ENCODE peak calls at places on chromosome 14, in seven cellular contexts. One of them, this sample, is unnamed.

GRCh38 chr14:46368275-46368674 is 283.3 kb downstream of the RPL10L start:
- DNase-seq in cardiac fibroblast: no peak
- DNase-seq in anterior cingulate cortex: no peak
- DNase-seq in colonic mucosa: no peak
- DNase-seq in psoas muscle: no peak
- DNase-seq in DMS79 treated with DMSO at 0.1 percent for 48 hours: no peak
- DNase-seq in NCI-H2081: no peak
- DNase-seq in this sample: no peak

GRCh38 chr14:103207038-103207403 is 83.8 kb downstream of the TNFAIP2 start:
- DNase-seq in cardiac fibroblast: peak; percentile 52
- DNase-seq in anterior cingulate cortex: no peak
- DNase-seq in colonic mucosa: peak; percentile 71
- DNase-seq in psoas muscle: peak; percentile 93
- DNase-seq in DMS79 treated with DMSO at 0.1 percent for 48 hours: peak; percentile 11
- DNase-seq in NCI-H2081: no peak
- DNase-seq in this sample: peak; percentile 91

GRCh38 chr14:28142400-28143015 is 624.1 kb upstream of the FOXG1 start:
- DNase-seq in cardiac fibroblast: peak; percentile 0
- DNase-seq in anterior cingulate cortex: no peak
- DNase-seq in colonic mucosa: no peak
- DNase-seq in psoas muscle: no peak
- DNase-seq in DMS79 treated with DMSO at 0.1 percent for 48 hours: peak; percentile 83
- DNase-seq in NCI-H2081: peak; percentile 54
- DNase-seq in this sample: no peak

GRCh38 chr14:80618751-80619329 is 322.7 kb downstream of the CEP128 start:
- DNase-seq in cardiac fibroblast: no peak
- DNase-seq in anterior cingulate cortex: no peak
- DNase-seq in colonic mucosa: no peak
- DNase-seq in psoas muscle: no peak
- DNase-seq in DMS79 treated with DMSO at 0.1 percent for 48 hours: no peak
- DNase-seq in NCI-H2081: no peak
- DNase-seq in this sample: no peak

GRCh38 chr14:64762044-64763034 is 58.1 kb downstream of the PLEKHG3 start:
- DNase-seq in cardiac fibroblast: peak; percentile 98
- DNase-seq in anterior cingulate cortex: peak; percentile 39
- DNase-seq in colonic mucosa: peak; percentile 89
- DNase-seq in psoas muscle: peak; percentile 80
- DNase-seq in DMS79 treated with DMSO at 0.1 percent for 48 hours: peak; percentile 98
- DNase-seq in NCI-H2081: peak; percentile 79
- DNase-seq in this sample: peak; percentile 82

GRCh38 chr14:99174081-99174851 is 97.7 kb downstream of the BCL11B start:
- DNase-seq in cardiac fibroblast: no peak
- DNase-seq in anterior cingulate cortex: no peak
- DNase-seq in colonic mucosa: no peak
- DNase-seq in psoas muscle: no peak
- DNase-seq in DMS79 treated with DMSO at 0.1 percent for 48 hours: no peak
- DNase-seq in NCI-H2081: no peak
- DNase-seq in this sample: no peak

GRCh38 chr14:64112859-64113258 is 181.3 kb downstream of the ESR2 start:
- DNase-seq in cardiac fibroblast: no peak
- DNase-seq in anterior cingulate cortex: no peak
- DNase-seq in colonic mucosa: peak; percentile 75
- DNase-seq in psoas muscle: peak; percentile 28
- DNase-seq in DMS79 treated with DMSO at 0.1 percent for 48 hours: no peak
- DNase-seq in NCI-H2081: no peak
- DNase-seq in this sample: no peak

GRCh38 chr14:71586131-71586893 is 345.9 kb upstream of the RGS6 start:
- DNase-seq in cardiac fibroblast: peak; percentile 67
- DNase-seq in anterior cingulate cortex: peak; percentile 34
- DNase-seq in colonic mucosa: no peak
- DNase-seq in psoas muscle: peak; percentile 22
- DNase-seq in DMS79 treated with DMSO at 0.1 percent for 48 hours: peak; percentile 63
- DNase-seq in NCI-H2081: peak; percentile 2
- DNase-seq in this sample: no peak

GRCh38 chr14:105060751-105061427 is 4.3 kb downstream of the GPR132 start:
- DNase-seq in cardiac fibroblast: no peak
- DNase-seq in anterior cingulate cortex: no peak
- DNase-seq in colonic mucosa: no peak
- DNase-seq in psoas muscle: peak; percentile 47
- DNase-seq in DMS79 treated with DMSO at 0.1 percent for 48 hours: no peak
- DNase-seq in NCI-H2081: no peak
- DNase-seq in this sample: peak; percentile 55

GRCh38 chr14:92678766-92679165 is 69.7 kb downstream of the LGMN start:
- DNase-seq in cardiac fibroblast: no peak
- DNase-seq in anterior cingulate cortex: no peak
- DNase-seq in colonic mucosa: no peak
- DNase-seq in psoas muscle: no peak
- DNase-seq in DMS79 treated with DMSO at 0.1 percent for 48 hours: no peak
- DNase-seq in NCI-H2081: no peak
- DNase-seq in this sample: no peak

GRCh38 chr14:86129426-86129825 is 599.5 kb downstream of the FLRT2 start:
- DNase-seq in cardiac fibroblast: no peak
- DNase-seq in anterior cingulate cortex: no peak
- DNase-seq in colonic mucosa: no peak
- DNase-seq in psoas muscle: no peak
- DNase-seq in DMS79 treated with DMSO at 0.1 percent for 48 hours: no peak
- DNase-seq in NCI-H2081: no peak
- DNase-seq in this sample: no peak

GRCh38 chr14:101075801-101076413 is 172.4 kb upstream of the RTL1 start:
- DNase-seq in cardiac fibroblast: no peak
- DNase-seq in anterior cingulate cortex: no peak
- DNase-seq in colonic mucosa: peak; percentile 5
- DNase-seq in psoas muscle: no peak
- DNase-seq in DMS79 treated with DMSO at 0.1 percent for 48 hours: no peak
- DNase-seq in NCI-H2081: no peak
- DNase-seq in this sample: no peak

GRCh38 chr14:100658514-100658886 is 68.2 kb upstream of the DLK1 start:
- DNase-seq in cardiac fibroblast: no peak
- DNase-seq in anterior cingulate cortex: no peak
- DNase-seq in colonic mucosa: peak; percentile 59
- DNase-seq in psoas muscle: no peak
- DNase-seq in DMS79 treated with DMSO at 0.1 percent for 48 hours: peak; percentile 29
- DNase-seq in NCI-H2081: no peak
- DNase-seq in this sample: no peak

GRCh38 chr14:55373784-55374725 is 37.6 kb downstream of the ATG14 start:
- DNase-seq in cardiac fibroblast: peak; percentile 9
- DNase-seq in anterior cingulate cortex: no peak
- DNase-seq in colonic mucosa: no peak
- DNase-seq in psoas muscle: no peak
- DNase-seq in DMS79 treated with DMSO at 0.1 percent for 48 hours: no peak
- DNase-seq in NCI-H2081: no peak
- DNase-seq in this sample: no peak

GRCh38 chr14:104320611-104321086 is 182.3 kb downstream of the KIF26A start:
- DNase-seq in cardiac fibroblast: no peak
- DNase-seq in anterior cingulate cortex: no peak
- DNase-seq in colonic mucosa: no peak
- DNase-seq in psoas muscle: no peak
- DNase-seq in DMS79 treated with DMSO at 0.1 percent for 48 hours: no peak
- DNase-seq in NCI-H2081: no peak
- DNase-seq in this sample: no peak

GRCh38 chr14:65506801-65507200 is 94.3 kb downstream of the FUT8 start:
- DNase-seq in cardiac fibroblast: no peak
- DNase-seq in anterior cingulate cortex: no peak
- DNase-seq in colonic mucosa: no peak
- DNase-seq in psoas muscle: no peak
- DNase-seq in DMS79 treated with DMSO at 0.1 percent for 48 hours: peak; percentile 81
- DNase-seq in NCI-H2081: peak; percentile 30
- DNase-seq in this sample: no peak

GRCh38 chr14:57889245-57889644 is 23.4 kb upstream of the SLC35F4 start:
- DNase-seq in cardiac fibroblast: peak; percentile 62
- DNase-seq in anterior cingulate cortex: no peak
- DNase-seq in colonic mucosa: no peak
- DNase-seq in psoas muscle: no peak
- DNase-seq in DMS79 treated with DMSO at 0.1 percent for 48 hours: peak; percentile 91
- DNase-seq in NCI-H2081: peak; percentile 17
- DNase-seq in this sample: peak; percentile 64

GRCh38 chr14:24426912-24427536 is 2.4 kb downstream of the CBLN3 start:
- DNase-seq in cardiac fibroblast: no peak
- DNase-seq in anterior cingulate cortex: no peak
- DNase-seq in colonic mucosa: peak; percentile 79
- DNase-seq in psoas muscle: no peak
- DNase-seq in DMS79 treated with DMSO at 0.1 percent for 48 hours: no peak
- DNase-seq in NCI-H2081: no peak
- DNase-seq in this sample: no peak

GRCh38 chr14:74438351-74438915 is 12.4 kb upstream of the SYNDIG1L start:
- DNase-seq in cardiac fibroblast: peak; percentile 9
- DNase-seq in anterior cingulate cortex: no peak
- DNase-seq in colonic mucosa: no peak
- DNase-seq in psoas muscle: no peak
- DNase-seq in DMS79 treated with DMSO at 0.1 percent for 48 hours: no peak
- DNase-seq in NCI-H2081: no peak
- DNase-seq in this sample: no peak

GRCh38 chr14:23299558-23299957 is 3.1 kb downstream of the PPP1R3E start:
- DNase-seq in cardiac fibroblast: peak; percentile 81
- DNase-seq in anterior cingulate cortex: no peak
- DNase-seq in colonic mucosa: no peak
- DNase-seq in psoas muscle: no peak
- DNase-seq in DMS79 treated with DMSO at 0.1 percent for 48 hours: peak; percentile 40
- DNase-seq in NCI-H2081: peak; percentile 20
- DNase-seq in this sample: no peak

GRCh38 chr14:79862045-79862444 is 349.3 kb downstream of the DIO2 start:
- DNase-seq in cardiac fibroblast: no peak
- DNase-seq in anterior cingulate cortex: no peak
- DNase-seq in colonic mucosa: no peak
- DNase-seq in psoas muscle: no peak
- DNase-seq in DMS79 treated with DMSO at 0.1 percent for 48 hours: no peak
- DNase-seq in NCI-H2081: no peak
- DNase-seq in this sample: no peak

GRCh38 chr14:43449291-43449690 is 1057.8 kb downstream of the FSCB start:
- DNase-seq in cardiac fibroblast: peak; percentile 3
- DNase-seq in anterior cingulate cortex: no peak
- DNase-seq in colonic mucosa: no peak
- DNase-seq in psoas muscle: no peak
- DNase-seq in DMS79 treated with DMSO at 0.1 percent for 48 hours: no peak
- DNase-seq in NCI-H2081: no peak
- DNase-seq in this sample: no peak

GRCh38 chr14:72503696-72504368 is 390.1 kb downstream of the DPF3 start:
- DNase-seq in cardiac fibroblast: no peak
- DNase-seq in anterior cingulate cortex: no peak
- DNase-seq in colonic mucosa: no peak
- DNase-seq in psoas muscle: no peak
- DNase-seq in DMS79 treated with DMSO at 0.1 percent for 48 hours: no peak
- DNase-seq in NCI-H2081: no peak
- DNase-seq in this sample: no peak

GRCh38 chr14:34711808-34712712 is 2.3 kb downstream of the CFL2 start:
- DNase-seq in cardiac fibroblast: no peak
- DNase-seq in anterior cingulate cortex: no peak
- DNase-seq in colonic mucosa: no peak
- DNase-seq in psoas muscle: no peak
- DNase-seq in DMS79 treated with DMSO at 0.1 percent for 48 hours: no peak
- DNase-seq in NCI-H2081: no peak
- DNase-seq in this sample: no peak

GRCh38 chr14:24251880-24252288 is 9.5 kb upstream of the TINF2 start:
- DNase-seq in cardiac fibroblast: no peak
- DNase-seq in anterior cingulate cortex: no peak
- DNase-seq in colonic mucosa: no peak
- DNase-seq in psoas muscle: no peak
- DNase-seq in DMS79 treated with DMSO at 0.1 percent for 48 hours: no peak
- DNase-seq in NCI-H2081: no peak
- DNase-seq in this sample: no peak

GRCh38 chr14:100072783-100073346 is 7.6 kb downstream of the EVL start:
- DNase-seq in cardiac fibroblast: no peak
- DNase-seq in anterior cingulate cortex: no peak
- DNase-seq in colonic mucosa: peak; percentile 62
- DNase-seq in psoas muscle: no peak
- DNase-seq in DMS79 treated with DMSO at 0.1 percent for 48 hours: no peak
- DNase-seq in NCI-H2081: no peak
- DNase-seq in this sample: no peak

GRCh38 chr14:75440733-75441474 is 13.1 kb downstream of the JDP2 start:
- DNase-seq in cardiac fibroblast: peak; percentile 89
- DNase-seq in anterior cingulate cortex: no peak
- DNase-seq in colonic mucosa: no peak
- DNase-seq in psoas muscle: peak; percentile 78
- DNase-seq in DMS79 treated with DMSO at 0.1 percent for 48 hours: no peak
- DNase-seq in NCI-H2081: no peak
- DNase-seq in this sample: peak; percentile 48

GRCh38 chr14:82394916-82395315 is 861.3 kb upstream of the SEL1L start:
- DNase-seq in cardiac fibroblast: no peak
- DNase-seq in anterior cingulate cortex: no peak
- DNase-seq in colonic mucosa: no peak
- DNase-seq in psoas muscle: no peak
- DNase-seq in DMS79 treated with DMSO at 0.1 percent for 48 hours: peak; percentile 99
- DNase-seq in NCI-H2081: no peak
- DNase-seq in this sample: no peak

GRCh38 chr14:83940253-83940652 is 1589.7 kb upstream of the FLRT2 start:
- DNase-seq in cardiac fibroblast: peak; percentile 3
- DNase-seq in anterior cingulate cortex: no peak
- DNase-seq in colonic mucosa: no peak
- DNase-seq in psoas muscle: no peak
- DNase-seq in DMS79 treated with DMSO at 0.1 percent for 48 hours: no peak
- DNase-seq in NCI-H2081: no peak
- DNase-seq in this sample: no peak

GRCh38 chr14:99612065-99612736 is 8.2 kb upstream of the CCDC85C start:
- DNase-seq in cardiac fibroblast: no peak
- DNase-seq in anterior cingulate cortex: no peak
- DNase-seq in colonic mucosa: peak; percentile 74
- DNase-seq in psoas muscle: no peak
- DNase-seq in DMS79 treated with DMSO at 0.1 percent for 48 hours: no peak
- DNase-seq in NCI-H2081: peak; percentile 57
- DNase-seq in this sample: no peak

GRCh38 chr14:54568821-54569591 is 2.1 kb downstream of the SAMD4A start:
- DNase-seq in cardiac fibroblast: peak; percentile 39
- DNase-seq in anterior cingulate cortex: peak; percentile 12
- DNase-seq in colonic mucosa: peak; percentile 22
- DNase-seq in psoas muscle: no peak
- DNase-seq in DMS79 treated with DMSO at 0.1 percent for 48 hours: no peak
- DNase-seq in NCI-H2081: no peak
- DNase-seq in this sample: peak; percentile 31

GRCh38 chr14:65434216-65434850 is 21.8 kb downstream of the FUT8 start:
- DNase-seq in cardiac fibroblast: peak; percentile 31
- DNase-seq in anterior cingulate cortex: no peak
- DNase-seq in colonic mucosa: no peak
- DNase-seq in psoas muscle: no peak
- DNase-seq in DMS79 treated with DMSO at 0.1 percent for 48 hours: no peak
- DNase-seq in NCI-H2081: no peak
- DNase-seq in this sample: no peak

GRCh38 chr14:105889666-105890473 is 363.5 kb downstream of the TMEM121 start:
- DNase-seq in cardiac fibroblast: no peak
- DNase-seq in anterior cingulate cortex: no peak
- DNase-seq in colonic mucosa: no peak
- DNase-seq in psoas muscle: peak; percentile 1
- DNase-seq in DMS79 treated with DMSO at 0.1 percent for 48 hours: no peak
- DNase-seq in NCI-H2081: no peak
- DNase-seq in this sample: peak; percentile 8

GRCh38 chr14:98931911-98932310 is 340.1 kb downstream of the BCL11B start:
- DNase-seq in cardiac fibroblast: no peak
- DNase-seq in anterior cingulate cortex: no peak
- DNase-seq in colonic mucosa: peak; percentile 34
- DNase-seq in psoas muscle: no peak
- DNase-seq in DMS79 treated with DMSO at 0.1 percent for 48 hours: no peak
- DNase-seq in NCI-H2081: no peak
- DNase-seq in this sample: no peak